ENCODE peak calls at places on chromosomes 4 and X, in six cellular contexts. One of them, this sample, is unnamed.

GRCh38 chr4:183335369-183335940 is 13.2 kb upstream of the CLDN24 start:
- DNase-seq in lower lobe of right lung: no peak
- DNase-seq in uterus: no peak
- DNase-seq in colonic mucosa: no peak
- DNase-seq in HepG2: peak; percentile 31
- DNase-seq in psoas muscle: no peak
- DNase-seq in this sample: no peak

GRCh38 chr4:69054578-69055200 is 41.6 kb upstream of the UGT2B7 start:
- DNase-seq in lower lobe of right lung: no peak
- DNase-seq in colonic mucosa: no peak
- DNase-seq in psoas muscle: no peak
- DNase-seq in HepG2: peak; percentile 66
- DNase-seq in uterus: no peak
- DNase-seq in this sample: peak; percentile 63

GRCh38 chr4:83618991-83619390 is 83.1 kb downstream of the GPAT3 start:
- DNase-seq in psoas muscle: no peak
- DNase-seq in uterus: no peak
- DNase-seq in lower lobe of right lung: no peak
- DNase-seq in colonic mucosa: peak; percentile 62
- DNase-seq in HepG2: no peak
- DNase-seq in this sample: peak; percentile 16

GRCh38 chrX:29435396-29435795 is 780.0 kb upstream of the MAGEB2 start:
- DNase-seq in colonic mucosa: no peak
- DNase-seq in lower lobe of right lung: no peak
- DNase-seq in uterus: no peak
- DNase-seq in psoas muscle: no peak
- DNase-seq in HepG2: no peak
- DNase-seq in this sample: no peak

GRCh38 chrX:39527045-39527444 is 570.7 kb downstream of the BCOR start:
- DNase-seq in uterus: no peak
- DNase-seq in psoas muscle: no peak
- DNase-seq in colonic mucosa: no peak
- DNase-seq in HepG2: no peak
- DNase-seq in lower lobe of right lung: no peak
- DNase-seq in this sample: no peak

GRCh38 chr4:38860788-38861424 is 4.3 kb upstream of the TLR6 start:
- DNase-seq in colonic mucosa: peak; percentile 64
- DNase-seq in uterus: no peak
- DNase-seq in lower lobe of right lung: peak; percentile 60
- DNase-seq in psoas muscle: no peak
- DNase-seq in HepG2: peak; percentile 66
- DNase-seq in this sample: peak; percentile 55

GRCh38 chr4:154719087-154719486 is 24.7 kb upstream of the LRAT start:
- DNase-seq in uterus: no peak
- DNase-seq in HepG2: no peak
- DNase-seq in psoas muscle: no peak
- DNase-seq in lower lobe of right lung: no peak
- DNase-seq in colonic mucosa: no peak
- DNase-seq in this sample: no peak

GRCh38 chrX:129641941-129642340 is 12.8 kb downstream of the APLN start:
- DNase-seq in colonic mucosa: no peak
- DNase-seq in lower lobe of right lung: no peak
- DNase-seq in HepG2: no peak
- DNase-seq in uterus: no peak
- DNase-seq in psoas muscle: no peak
- DNase-seq in this sample: no peak

GRCh38 chr4:33850503-33850902 is 2393.8 kb downstream of the ARAP2 start:
- DNase-seq in psoas muscle: no peak
- DNase-seq in colonic mucosa: no peak
- DNase-seq in lower lobe of right lung: no peak
- DNase-seq in uterus: no peak
- DNase-seq in HepG2: no peak
- DNase-seq in this sample: no peak

GRCh38 chr4:7210818-7211217 is 18.5 kb downstream of the SORCS2 start:
- DNase-seq in psoas muscle: no peak
- DNase-seq in lower lobe of right lung: no peak
- DNase-seq in HepG2: no peak
- DNase-seq in uterus: no peak
- DNase-seq in colonic mucosa: no peak
- DNase-seq in this sample: peak; percentile 14

GRCh38 chrX:106170318-106170717 is 2.2 kb downstream of the PWWP3B start:
- DNase-seq in psoas muscle: no peak
- DNase-seq in uterus: no peak
- DNase-seq in HepG2: no peak
- DNase-seq in lower lobe of right lung: no peak
- DNase-seq in colonic mucosa: no peak
- DNase-seq in this sample: no peak

GRCh38 chr4:106369456-106370060 is 980 bp upstream of the GIMD1 start:
- DNase-seq in psoas muscle: no peak
- DNase-seq in colonic mucosa: peak; percentile 22
- DNase-seq in uterus: no peak
- DNase-seq in lower lobe of right lung: no peak
- DNase-seq in HepG2: peak; percentile 42
- DNase-seq in this sample: peak; percentile 11

GRCh38 chrX:30858098-30858497 is 31.0 kb downstream of the TAB3 start:
- DNase-seq in HepG2: no peak
- DNase-seq in uterus: no peak
- DNase-seq in lower lobe of right lung: no peak
- DNase-seq in colonic mucosa: no peak
- DNase-seq in psoas muscle: no peak
- DNase-seq in this sample: no peak

GRCh38 chrX:118530537-118530936 is 34.9 kb downstream of the DOCK11 start:
- DNase-seq in uterus: no peak
- DNase-seq in colonic mucosa: no peak
- DNase-seq in lower lobe of right lung: no peak
- DNase-seq in HepG2: no peak
- DNase-seq in psoas muscle: no peak
- DNase-seq in this sample: no peak

GRCh38 chr4:152352645-152353116 is 183.2 kb downstream of the FBXW7 start:
- DNase-seq in colonic mucosa: peak; percentile 28
- DNase-seq in psoas muscle: no peak
- DNase-seq in uterus: peak; percentile 81
- DNase-seq in HepG2: peak; percentile 46
- DNase-seq in lower lobe of right lung: no peak
- DNase-seq in this sample: peak; percentile 20

GRCh38 chr4:43357252-43357974 is 464.9 kb downstream of the GRXCR1 start:
- DNase-seq in uterus: no peak
- DNase-seq in lower lobe of right lung: no peak
- DNase-seq in HepG2: no peak
- DNase-seq in colonic mucosa: no peak
- DNase-seq in psoas muscle: no peak
- DNase-seq in this sample: no peak

GRCh38 chrX:82742351-82742750 is 765.7 kb upstream of the POU3F4 start:
- DNase-seq in HepG2: no peak
- DNase-seq in psoas muscle: no peak
- DNase-seq in colonic mucosa: no peak
- DNase-seq in uterus: no peak
- DNase-seq in lower lobe of right lung: no peak
- DNase-seq in this sample: no peak

DNA sequence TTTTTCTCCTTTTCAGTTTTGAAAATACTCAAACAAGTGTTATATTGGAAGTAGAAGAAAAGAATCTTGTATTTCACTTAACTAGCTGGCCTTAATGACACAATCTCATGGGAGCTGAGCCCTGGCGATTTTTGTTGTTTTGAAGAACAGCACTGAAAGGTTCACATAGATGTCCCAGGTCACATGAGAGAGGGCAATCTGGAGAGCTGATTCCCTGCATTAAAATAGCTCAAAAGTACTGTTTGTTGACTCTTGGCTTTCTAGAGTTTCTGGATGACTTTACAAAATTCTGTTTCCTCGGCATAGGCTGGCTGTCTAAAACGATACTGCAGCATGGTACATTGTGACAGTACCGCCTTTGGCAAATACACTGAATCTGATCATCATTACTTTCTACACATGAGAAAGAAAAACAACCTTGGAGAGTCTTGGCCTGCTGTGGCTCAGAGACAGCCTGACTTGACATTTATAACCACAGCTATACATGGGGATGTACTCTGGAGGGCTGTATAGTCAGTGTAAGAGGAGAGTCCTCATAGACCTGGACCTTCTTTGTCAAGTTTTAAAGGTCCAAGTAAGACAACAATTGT is 119.8 kb upstream of the PDLIM3 start:
- DNase-seq in psoas muscle: no peak
- DNase-seq in colonic mucosa: no peak
- DNase-seq in lower lobe of right lung: no peak
- DNase-seq in HepG2: no peak
- DNase-seq in uterus: no peak
- DNase-seq in this sample: no peak
- H3K4me3 ChIP-seq in psoas muscle: peak overlapping the region; percentile 50
- H3K4me3 ChIP-seq in colonic mucosa: no peak overlapping the region
- H3K4me3 ChIP-seq in lower lobe of right lung: no peak overlapping the region
- H3K4me3 ChIP-seq in HepG2: no peak overlapping the region
- H3K4me3 ChIP-seq in uterus: no peak overlapping the region
- H3K4me3 ChIP-seq in this sample: no peak overlapping the region

GRCh38 chr4:108762559-108763225 is at the start of gene ETNPPL:
- DNase-seq in HepG2: peak; percentile 21
- DNase-seq in colonic mucosa: peak; percentile 19
- DNase-seq in lower lobe of right lung: no peak
- DNase-seq in psoas muscle: peak; percentile 26
- DNase-seq in uterus: no peak
- DNase-seq in this sample: peak; percentile 19

GRCh38 chr4:108763981-108764380 is 1.1 kb upstream of the ETNPPL start:
- DNase-seq in colonic mucosa: no peak
- DNase-seq in HepG2: no peak
- DNase-seq in uterus: no peak
- DNase-seq in lower lobe of right lung: no peak
- DNase-seq in psoas muscle: no peak
- DNase-seq in this sample: no peak

GRCh38 chr4:108763226-108763593 is 357 bp upstream of the ETNPPL start:
- DNase-seq in HepG2: no peak
- DNase-seq in uterus: no peak
- DNase-seq in psoas muscle: no peak
- DNase-seq in lower lobe of right lung: no peak
- DNase-seq in colonic mucosa: no peak
- DNase-seq in this sample: no peak

DNA sequence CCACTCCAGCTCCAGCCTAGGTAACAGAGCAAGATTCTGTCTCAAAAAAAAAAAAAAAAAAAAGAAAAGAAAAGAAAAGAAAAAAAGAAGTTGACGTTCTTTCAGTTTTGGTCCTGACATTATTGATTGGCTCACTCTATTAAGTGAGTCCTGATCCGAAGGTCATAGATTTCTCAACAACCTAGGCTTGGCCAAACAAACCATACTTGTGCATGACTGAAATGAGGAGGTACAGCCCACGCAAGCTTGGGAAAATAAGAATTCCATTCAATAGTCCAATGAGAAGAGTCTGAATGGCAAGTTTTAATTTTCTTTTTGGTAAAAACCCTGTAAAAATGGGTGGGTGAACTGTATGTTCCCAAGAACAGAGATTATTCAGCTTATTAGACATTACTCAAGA is 3.2 kb upstream of the ETNPPL start:
- DNase-seq in lower lobe of right lung: no peak
- DNase-seq in colonic mucosa: no peak
- DNase-seq in HepG2: peak; percentile 33
- DNase-seq in uterus: no peak
- DNase-seq in psoas muscle: no peak
- DNase-seq in this sample: no peak
- H3K36me3 ChIP-seq in lower lobe of right lung: no peaks in the 10 kb centered on the region
- H3K36me3 ChIP-seq in colonic mucosa: no peaks in the 10 kb centered on the region
- H3K36me3 ChIP-seq in HepG2: no peaks in the 10 kb centered on the region
- H3K36me3 ChIP-seq in uterus: no peaks in the 10 kb centered on the region
- H3K36me3 ChIP-seq in psoas muscle: no peaks in the 10 kb centered on the region
- H3K36me3 ChIP-seq in this sample: no peaks in the 10 kb centered on the region

DNA sequence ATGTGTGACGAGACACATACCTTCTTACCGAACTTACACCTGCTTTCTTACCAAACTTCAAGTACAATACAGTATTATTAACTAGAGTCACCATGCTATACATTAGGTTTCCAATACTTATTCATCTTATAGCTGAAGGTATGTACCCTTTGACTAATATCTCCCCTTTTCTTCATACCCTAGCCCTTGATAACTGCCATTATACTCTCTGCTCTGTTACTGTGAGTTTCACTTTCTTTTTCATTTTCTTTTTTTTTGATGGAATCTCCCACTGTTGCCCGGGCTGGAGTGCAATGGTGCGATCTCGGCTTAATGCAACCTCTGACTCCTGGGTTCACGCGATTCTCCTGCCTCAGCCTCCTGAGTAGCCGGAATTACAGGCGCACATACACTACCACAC is 3.4 kb upstream of the PNMA5 start:
- DNase-seq in uterus: no peak
- DNase-seq in HepG2: no peak
- DNase-seq in colonic mucosa: no peak
- DNase-seq in psoas muscle: no peak
- DNase-seq in lower lobe of right lung: no peak
- DNase-seq in this sample: no peak
- H3K4me3 ChIP-seq in uterus: no peak overlapping the region
- H3K4me3 ChIP-seq in HepG2: no peak overlapping the region
- H3K4me3 ChIP-seq in colonic mucosa: no peak overlapping the region
- H3K4me3 ChIP-seq in psoas muscle: no peak overlapping the region
- H3K4me3 ChIP-seq in lower lobe of right lung: no peak overlapping the region
- H3K4me3 ChIP-seq in this sample: no peak overlapping the region

DNA sequence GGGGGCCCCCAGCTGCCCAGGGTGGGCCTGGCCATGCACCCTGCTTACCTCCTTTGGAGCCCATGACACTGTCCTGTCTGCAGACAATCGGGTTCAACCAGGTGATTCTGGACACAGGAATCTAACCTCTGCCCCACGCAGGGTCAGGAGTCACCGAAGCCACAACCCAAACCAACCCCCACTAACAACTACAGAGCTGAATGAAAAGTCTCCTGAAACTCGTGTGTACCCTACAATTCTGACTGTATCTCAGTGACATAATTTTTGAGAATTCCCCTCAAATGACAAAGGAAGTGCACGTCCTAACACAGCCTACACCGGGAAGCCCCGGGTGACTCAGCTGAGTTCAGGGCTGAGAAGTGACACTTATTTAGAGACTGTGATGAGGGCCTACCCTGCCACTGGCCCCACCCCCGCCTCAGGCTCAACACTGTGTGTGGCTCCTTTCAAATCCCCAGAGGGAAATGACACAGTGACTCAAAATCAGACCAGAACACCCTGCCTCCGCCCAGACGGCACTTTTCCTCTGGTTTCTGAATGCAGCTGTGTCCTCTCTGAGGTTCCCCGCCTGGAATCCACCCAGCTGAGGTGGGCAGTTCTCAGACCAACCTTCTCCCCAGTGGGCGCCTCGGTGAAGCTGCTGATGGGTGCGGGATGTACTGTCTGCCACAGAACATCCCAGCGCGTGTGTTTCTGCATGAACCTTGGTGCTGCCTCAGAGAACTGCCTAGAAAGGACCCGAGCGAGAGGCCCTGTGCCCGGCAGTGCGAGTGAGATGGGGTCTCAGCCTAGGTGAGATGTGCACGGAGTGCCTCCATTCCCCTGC is 9.9 kb downstream of the TNIP2 start:
- DNase-seq in uterus: no peak
- DNase-seq in psoas muscle: peak; percentile 67
- DNase-seq in HepG2: no peak
- DNase-seq in lower lobe of right lung: peak; percentile 51
- DNase-seq in colonic mucosa: no peak
- DNase-seq in this sample: no peak
- H3K36me3 ChIP-seq in uterus: no peaks in the 10 kb centered on the region
- H3K36me3 ChIP-seq in psoas muscle: peaks cover 5% of the 10 kb centered on the region
- H3K36me3 ChIP-seq in HepG2: peaks cover 21% of the 10 kb centered on the region
- H3K36me3 ChIP-seq in lower lobe of right lung: peaks cover 68% of the 10 kb centered on the region
- H3K36me3 ChIP-seq in colonic mucosa: peaks cover 10% of the 10 kb centered on the region
- H3K36me3 ChIP-seq in this sample: peaks cover 28% of the 10 kb centered on the region

GRCh38 chr4:80790152-80790551 is 240.4 kb upstream of the BMP3 start:
- DNase-seq in HepG2: no peak
- DNase-seq in uterus: no peak
- DNase-seq in lower lobe of right lung: no peak
- DNase-seq in colonic mucosa: no peak
- DNase-seq in psoas muscle: no peak
- DNase-seq in this sample: no peak
- H3K4me3 ChIP-seq in HepG2: no peak overlapping the region
- H3K4me3 ChIP-seq in uterus: no peak overlapping the region
- H3K4me3 ChIP-seq in lower lobe of right lung: no peak overlapping the region
- H3K4me3 ChIP-seq in colonic mucosa: no peak overlapping the region
- H3K4me3 ChIP-seq in psoas muscle: no peak overlapping the region
- H3K4me3 ChIP-seq in this sample: no peak overlapping the region